ENCODE peak calls at places on chromosome 13, in eight cellular contexts. Z is left lung; L is sigmoid colon; V is fibroblast of lung; E is psoas muscle; H is naive thymus-derived CD4-positive, alpha-beta T cell; D is lower lobe of right lung; M is CD4-positive, alpha-beta memory T cell. A is an unnamed sample.

GRCh38 chr13:88103824-88104223 is 432.7 kb downstream of the SLITRK5 start:
- DNase-seq in D (no peak), E (no peak), Z (no peak), H (no peak), M (no peak), V (no peak), L (no peak), A (peak; percentile 25)

GRCh38 chr13:44300895-44301638 is 72.6 kb upstream of the SERP2 start:
- DNase-seq in Z (no peak), V (peak; percentile 76), M (no peak), E (peak; percentile 39), D (no peak), L (peak; percentile 75), H (no peak), A (peak; percentile 65)

GRCh38 chr13:41658057-41658642 is 200.8 kb downstream of the RGCC start:
- DNase-seq in E (no peak), H (no peak), V (peak; percentile 94), Z (no peak), D (no peak), M (no peak), L (no peak), A (no peak)

GRCh38 chr13:51998723-51999471 is 12.4 kb downstream of the ATP7B start:
- DNase-seq in L (no peak), M (no peak), Z (no peak), E (no peak), D (no peak), V (no peak), H (no peak), A (no peak)

GRCh38 chr13:64639206-64639605 is 2590.9 kb downstream of the PCDH9 start:
- DNase-seq in L (no peak), E (no peak), H (no peak), D (no peak), V (no peak), Z (no peak), M (no peak), A (no peak)

GRCh38 chr13:23515116-23515515 is 55.1 kb upstream of the TNFRSF19 start:
- DNase-seq in L (no peak), V (no peak), D (no peak), E (no peak), Z (no peak), H (no peak), M (no peak), A (no peak)

GRCh38 chr13:112260108-112261055 is 115.8 kb upstream of the SPACA7 start:
- DNase-seq in Z (peak; percentile 42), L (no peak), H (no peak), E (no peak), M (no peak), D (no peak), V (no peak), A (no peak)

GRCh38 chr13:64164435-64164834 is 2748.8 kb upstream of the PCDH20 start:
- DNase-seq in E (peak; percentile 2), D (no peak), H (no peak), L (peak; percentile 60), Z (peak; percentile 40), V (no peak), M (no peak), A (no peak)

GRCh38 chr13:77298403-77298802 is 28.5 kb downstream of the MYCBP2 start:
- DNase-seq in V (no peak), L (no peak), E (no peak), M (no peak), H (no peak), D (no peak), Z (no peak), A (no peak)

GRCh38 chr13:102504002-102504401 is 92.8 kb upstream of the TPP2 start:
- DNase-seq in D (no peak), V (no peak), E (no peak), M (no peak), Z (no peak), H (no peak), L (no peak), A (no peak)

GRCh38 chr13:112573710-112574109 is 14.2 kb downstream of the TUBGCP3 start:
- DNase-seq in M (no peak), E (no peak), D (no peak), L (no peak), V (no peak), H (no peak), Z (no peak), A (no peak)

GRCh38 chr13:25966086-25966485 is 85.7 kb downstream of the SHISA2 start:
- DNase-seq in D (no peak), E (no peak), M (no peak), V (no peak), Z (no peak), L (no peak), H (no peak), A (no peak)

GRCh38 chr13:40251343-40252032 is 415.0 kb downstream of the FOXO1 start:
- DNase-seq in M (no peak), D (no peak), L (no peak), E (no peak), V (peak; percentile 47), H (peak; percentile 14), Z (no peak), A (no peak)
- H3K4me3 ChIP-seq in M (no peak overlapping the region), D (no peak overlapping the region), L (no peak overlapping the region), E (no peak overlapping the region), V (no peak overlapping the region), H (no peak overlapping the region), Z (no peak overlapping the region), A (no peak overlapping the region)

GRCh38 chr13:30418886-30419459 is 3.3 kb upstream of the UBE2L5 start:
- DNase-seq in L (peak; percentile 84), E (no peak), M (no peak), Z (no peak), H (no peak), D (no peak), V (no peak), A (no peak)

GRCh38 chr13:30418075-30418715 is 4.1 kb upstream of the UBE2L5 start:
- DNase-seq in L (no peak), E (no peak), H (no peak), V (no peak), M (no peak), D (no peak), Z (no peak), A (no peak)

GRCh38 chr13:30423891-30424290 is 1.6 kb downstream of the UBE2L5 start:
- DNase-seq in E (no peak), V (no peak), H (no peak), D (no peak), L (no peak), M (no peak), Z (no peak), A (no peak)

GRCh38 chr13:30421093-30422055 is 919 bp upstream of the UBE2L5 start:
- DNase-seq in Z (peak; percentile 97), H (peak; percentile 12), L (peak; percentile 97), V (peak; percentile 89), M (peak; percentile 22), D (peak; percentile 88), E (peak; percentile 88), A (peak; percentile 95)

GRCh38 chr13:30422056-30422914 is at the start of gene UBE2L5:
- DNase-seq in H (peak; percentile 71), L (peak; percentile 94), Z (peak; percentile 97), M (peak; percentile 68), V (peak; percentile 78), E (peak; percentile 83), D (peak; percentile 88), A (peak; percentile 92)
- H3K4me1 ChIP-seq in H (no peaks in the 10 kb centered on the region), L (peaks cover 47% of the 10 kb centered on the region), Z (peaks cover 17% of the 10 kb centered on the region), M (peaks cover 19% of the 10 kb centered on the region), V (peaks cover 5% of the 10 kb centered on the region), E (peaks cover 11% of the 10 kb centered on the region), D (peaks cover 14% of the 10 kb centered on the region), A (no peaks in the 10 kb centered on the region)

DNA sequence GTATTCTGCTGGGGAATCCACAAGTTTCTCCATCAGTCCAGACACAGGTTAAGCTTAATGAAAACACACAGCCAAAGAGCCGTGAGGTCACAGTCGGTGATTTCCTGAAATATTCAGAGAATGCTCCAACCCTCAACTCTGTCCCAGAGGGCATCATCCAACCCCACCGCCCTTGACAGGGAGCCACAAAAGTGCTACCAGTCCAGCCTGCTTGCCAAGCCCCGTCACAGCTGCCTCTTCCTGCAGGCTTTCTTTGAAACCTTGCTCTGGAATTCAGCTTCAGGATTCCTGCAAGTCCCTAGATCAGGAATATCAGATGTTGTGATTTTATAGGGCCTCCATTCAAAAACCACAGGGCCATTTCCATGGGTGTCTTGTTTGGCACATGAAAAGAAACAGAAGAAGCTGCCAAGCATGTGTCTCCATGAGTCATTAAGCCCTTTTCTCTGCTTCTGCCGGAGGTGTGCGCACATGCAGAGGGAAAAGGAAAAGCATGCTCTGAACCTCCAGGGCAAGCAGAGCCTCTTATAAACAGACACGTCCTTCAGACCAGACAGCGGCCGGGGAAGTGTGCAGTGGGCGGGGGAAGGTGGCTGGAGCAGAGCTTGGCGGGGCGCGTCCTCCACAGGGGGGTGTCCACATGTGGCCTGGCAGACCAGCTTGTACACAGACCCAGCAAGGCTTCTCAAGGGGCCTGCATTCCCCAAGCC is 164.7 kb downstream of the KATNAL1 start:
- DNase-seq in V (peak; percentile 94), L (peak; percentile 88), H (no peak), E (peak; percentile 64), D (no peak), Z (no peak), M (peak; percentile 17), A (no peak)
- H3K4me3 ChIP-seq in V (no peak overlapping the region), L (no peak overlapping the region), H (no peak overlapping the region), E (no peak overlapping the region), D (no peak overlapping the region), Z (no peak overlapping the region), M (no peak overlapping the region), A (no peak overlapping the region)

GRCh38 chr13:19961924-19962323 is 3.4 kb downstream of the ZMYM2 start:
- DNase-seq in D (no peak), Z (no peak), V (no peak), E (no peak), H (no peak), M (no peak), L (no peak), A (no peak)

GRCh38 chr13:19959831-19960672 is 1.5 kb downstream of the ZMYM2 start:
- DNase-seq in V (peak; percentile 91), L (peak; percentile 93), H (peak; percentile 91), D (peak; percentile 90), Z (peak; percentile 91), E (peak; percentile 83), M (peak; percentile 86), A (peak; percentile 90)

GRCh38 chr13:19960673-19961015 is 2.1 kb downstream of the ZMYM2 start:
- DNase-seq in L (no peak), E (no peak), D (no peak), M (no peak), V (no peak), Z (no peak), H (no peak), A (no peak)

GRCh38 chr13:19962894-19963293 is 4.4 kb downstream of the ZMYM2 start:
- DNase-seq in E (no peak), L (no peak), M (no peak), Z (no peak), V (no peak), D (no peak), H (no peak), A (no peak)

DNA sequence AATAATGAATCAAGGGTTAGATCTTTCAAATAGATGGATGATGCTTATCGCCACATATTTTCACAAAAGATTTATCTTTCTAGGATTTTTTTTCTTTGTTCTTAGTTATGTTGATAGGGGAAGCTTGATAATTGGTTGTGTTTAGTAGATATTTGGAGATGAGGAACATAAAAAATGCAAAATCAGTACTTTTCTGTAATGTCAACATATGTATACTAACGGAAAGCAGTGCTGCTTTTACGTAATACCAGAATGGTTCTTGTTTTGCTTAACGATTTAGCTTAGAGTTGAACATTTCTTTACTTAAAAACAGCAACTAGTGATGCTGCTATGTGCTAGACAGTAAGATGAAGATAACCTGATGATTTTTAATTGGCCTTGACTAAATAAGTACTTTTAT is 3.0 kb downstream of the ZMYM2 start:
- DNase-seq in D (no peak), Z (no peak), E (no peak), V (peak; percentile 20), L (no peak), H (no peak), M (no peak), A (no peak)
- H3K4me1 ChIP-seq in D (peaks cover 51% of the 10 kb centered on the region), Z (peaks cover 50% of the 10 kb centered on the region), E (peaks cover 35% of the 10 kb centered on the region), V (peaks cover 4% of the 10 kb centered on the region), L (peaks cover 51% of the 10 kb centered on the region), H (peaks cover 30% of the 10 kb centered on the region), M (peaks cover 58% of the 10 kb centered on the region), A (no peaks in the 10 kb centered on the region)